ENCODE peak calls at places on chromosomes 16 and 17, in four cellular contexts. Y is breast epithelium, Q is thoracic aorta, P is body of pancreas. F is an unnamed sample.

GRCh38 chr16:4379001-4379688 is 7.5 kb downstream of the VASN start:
- DNase-seq in Y (no peak), Q (no peak), P (peak; percentile 22), F (no peak)

GRCh38 chr16:75758215-75758614 is 31.9 kb upstream of the CPHXL start:
- DNase-seq in Y (no peak), Q (no peak), P (no peak), F (no peak)

GRCh38 chr17:13008461-13008860 is 9.4 kb downstream of the ELAC2 start:
- DNase-seq in Y (no peak), Q (no peak), P (no peak), F (no peak)

GRCh38 chr17:80270836-80271235 is 10.2 kb downstream of the RNF213 start:
- DNase-seq in Y (no peak), Q (no peak), P (no peak), F (no peak)

GRCh38 chr17:80365983-80366382 is 49.0 kb upstream of the ENDOV start:
- DNase-seq in Y (peak; percentile 20), Q (no peak), P (no peak), F (no peak)

GRCh38 chr16:24035127-24035842 is 199.5 kb downstream of the PRKCB start:
- DNase-seq in Y (no peak), Q (no peak), P (no peak), F (no peak)

GRCh38 chr16:16019488-16019887 is 70.1 kb downstream of the ABCC1 start:
- DNase-seq in Y (no peak), Q (peak; percentile 41), P (no peak), F (no peak)

GRCh38 chr16:20916927-20917326 is 16.4 kb downstream of the LYRM1 start:
- DNase-seq in Y (no peak), Q (no peak), P (no peak), F (no peak)

GRCh38 chr17:71765437-71765836 is 355.4 kb upstream of the SOX9 start:
- DNase-seq in Y (no peak), Q (no peak), P (no peak), F (no peak)

GRCh38 chr17:40015005-40015997 is at the start of gene CSF3:
- DNase-seq in Y (no peak), Q (no peak), P (peak; percentile 55), F (no peak)

GRCh38 chr17:282000-282911 is 70.4 kb downstream of the RPH3AL start:
- DNase-seq in Y (peak; percentile 48), Q (no peak), P (peak; percentile 27), F (no peak)

GRCh38 chr16:12569061-12569460 is 234.6 kb downstream of the CPPED1 start:
- DNase-seq in Y (no peak), Q (no peak), P (no peak), F (no peak)

GRCh38 chr16:78205506-78205905 is 106.1 kb downstream of the WWOX start:
- DNase-seq in Y (no peak), Q (no peak), P (no peak), F (no peak)

GRCh38 chr16:19166500-19166899 is 1.5 kb upstream of the SYT17 start:
- DNase-seq in Y (no peak), Q (no peak), P (no peak), F (no peak)

GRCh38 chr16:81313731-81314602 is 795 bp upstream of the GAN start:
- DNase-seq in Y (no peak), Q (no peak), P (no peak), F (no peak)

DNA sequence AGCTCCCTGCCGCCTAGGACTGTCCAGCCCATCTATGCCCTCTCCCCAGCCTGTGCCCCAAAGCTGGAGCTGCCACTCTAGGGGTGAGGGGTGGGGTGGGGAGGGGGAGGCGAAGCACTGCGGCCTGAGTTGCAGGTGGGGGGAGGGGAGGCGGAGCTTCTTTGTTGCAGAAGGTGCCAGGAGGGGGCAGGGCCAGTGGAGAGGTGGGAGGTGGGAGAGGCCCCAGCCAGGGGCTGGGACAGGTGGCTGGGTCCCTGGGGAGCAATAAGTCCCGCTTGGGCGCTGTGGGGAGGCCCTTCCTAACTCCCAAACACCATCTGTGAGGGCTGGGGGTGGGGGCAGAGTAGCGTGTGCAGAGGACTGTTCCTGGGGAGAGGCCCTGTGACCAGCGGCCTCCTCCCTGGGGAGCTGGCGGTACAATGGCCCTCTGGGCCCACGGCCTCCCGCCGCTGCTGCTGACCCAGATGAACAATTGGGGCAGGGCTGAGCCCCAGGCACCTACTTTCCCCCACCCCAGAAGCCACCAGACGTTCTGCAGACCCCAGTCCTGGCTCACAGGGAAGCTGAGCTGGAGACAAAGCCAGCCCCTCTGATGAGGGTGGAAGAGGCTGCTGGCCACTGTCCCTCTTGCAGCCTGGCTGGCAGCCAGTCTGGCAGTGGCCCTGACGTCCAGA is 2.2 kb upstream of the NTN3 start:
- DNase-seq in Y (no peak), Q (no peak), P (peak; percentile 33), F (no peak)
- H3K27ac ChIP-seq in Y (peak overlapping the region; percentile 82), Q (no peak overlapping the region), P (no peak overlapping the region), F (no peak overlapping the region)

DNA sequence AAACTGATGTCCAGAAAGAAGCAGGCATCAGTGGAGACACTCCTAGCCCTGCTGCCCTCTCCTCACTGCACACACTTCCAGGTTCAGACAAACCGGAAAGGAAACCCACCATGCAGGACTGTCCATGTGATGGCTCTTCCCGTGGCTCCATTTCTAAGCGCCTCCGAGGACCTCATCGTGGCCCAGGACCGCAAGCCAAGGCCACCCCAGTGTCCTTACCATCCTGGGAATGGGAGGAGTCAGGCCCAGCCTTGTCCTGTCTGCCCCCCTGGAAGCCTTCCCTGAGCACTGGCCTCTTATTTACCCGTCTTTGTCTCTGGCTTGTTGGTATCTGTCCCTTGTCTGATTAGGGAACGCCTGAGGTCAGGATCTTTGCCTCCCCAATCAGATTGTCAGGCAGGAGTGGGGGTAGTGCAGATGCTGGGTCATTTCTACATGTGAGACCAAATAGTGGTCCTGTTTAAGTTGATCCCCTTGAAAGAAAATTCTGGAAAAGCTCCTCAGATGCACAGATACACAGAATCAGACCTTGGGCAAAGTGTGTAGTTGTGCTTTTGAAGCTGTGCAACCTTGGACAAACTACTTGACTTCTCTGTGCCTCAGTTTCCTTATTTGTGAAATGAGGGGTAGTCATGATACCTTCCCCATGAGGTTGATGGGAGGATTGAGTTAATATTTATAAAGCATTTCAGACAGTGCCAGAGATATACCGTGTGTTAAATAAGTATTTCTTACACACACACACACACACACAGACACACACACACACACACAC is 744 bp downstream of the TAC4 start:
- DNase-seq in Y (no peak), Q (no peak), P (no peak), F (no peak)
- H3K4me1 ChIP-seq in Y (peaks cover 6% of the 10 kb centered on the region), Q (peaks cover 17% of the 10 kb centered on the region), P (peaks cover 14% of the 10 kb centered on the region), F (peaks cover 21% of the 10 kb centered on the region)

DNA sequence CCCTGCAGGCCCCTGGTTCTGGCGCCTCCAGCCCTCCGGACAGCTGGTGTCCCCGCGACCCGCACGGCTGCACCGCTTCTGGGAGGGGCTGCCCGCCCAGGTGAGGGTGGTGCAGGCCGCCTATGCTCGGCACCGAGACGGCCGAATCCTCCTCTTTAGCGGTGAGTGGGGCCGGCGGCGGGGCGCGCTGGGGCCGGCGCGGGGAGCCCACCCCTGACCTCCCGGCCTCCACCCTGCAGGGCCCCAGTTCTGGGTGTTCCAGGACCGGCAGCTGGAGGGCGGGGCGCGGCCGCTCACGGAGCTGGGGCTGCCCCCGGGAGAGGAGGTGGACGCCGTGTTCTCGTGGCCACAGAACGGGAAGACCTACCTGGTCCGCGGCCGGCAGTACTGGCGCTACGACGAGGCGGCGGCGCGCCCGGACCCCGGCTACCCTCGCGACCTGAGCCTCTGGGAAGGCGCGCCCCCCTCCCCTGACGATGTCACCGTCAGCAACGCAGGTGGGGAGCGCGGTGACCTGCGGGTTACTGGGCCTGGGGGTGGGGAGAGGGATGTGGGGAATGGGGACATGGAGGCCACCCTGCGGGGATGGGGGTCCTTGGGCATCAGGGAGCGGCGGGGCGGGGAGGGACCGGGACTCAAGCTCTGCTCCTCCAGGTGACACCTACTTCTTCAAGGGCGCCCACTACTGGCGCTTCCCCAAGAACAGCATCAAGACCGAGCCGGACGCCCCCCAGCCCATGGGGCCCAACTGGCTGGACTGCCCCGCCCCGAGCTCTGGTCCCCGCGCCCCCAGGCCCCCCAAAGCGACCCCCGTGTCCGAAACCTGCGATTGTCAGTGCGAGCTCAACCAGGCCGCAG is 7.0 kb upstream of the IL32 start:
- DNase-seq in Y (peak; percentile 68), Q (no peak), P (peak; percentile 67), F (no peak)
- H3K27ac ChIP-seq in Y (peak overlapping the region; percentile 75), Q (peak overlapping the region; percentile 41), P (peak overlapping the region; percentile 90), F (peak overlapping the region; percentile 83)

DNA sequence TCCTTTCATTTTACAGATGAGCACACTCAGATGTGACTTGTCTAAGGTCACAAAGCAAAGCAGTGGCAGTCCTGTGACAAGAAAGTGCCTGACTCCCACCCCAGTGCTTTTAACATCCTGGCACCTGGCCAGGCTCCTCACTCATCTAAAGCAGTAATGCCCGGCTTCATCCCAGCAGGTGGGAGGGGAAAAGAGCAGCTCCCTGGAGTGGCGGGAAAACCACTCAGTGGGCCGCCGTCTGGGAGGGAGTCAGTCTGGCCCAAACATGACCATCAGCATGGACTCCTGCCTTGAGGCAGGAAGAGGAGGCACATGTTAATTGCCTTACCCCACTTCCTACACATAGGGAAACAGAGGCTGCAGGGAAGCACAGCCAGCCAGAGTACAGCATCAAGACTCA is 2.6 kb downstream of the PCGF2 start:
- DNase-seq in Y (no peak), Q (no peak), P (no peak), F (no peak)
- H3K4me1 ChIP-seq in Y (peaks cover 16% of the 10 kb centered on the region), Q (peaks cover 14% of the 10 kb centered on the region), P (peaks cover 75% of the 10 kb centered on the region), F (peaks cover 41% of the 10 kb centered on the region)